ENCODE peak calls at places on chromosomes 4 and X, in ten cellular contexts. B, X, H, Y, L, Z, A, Q, U and S are unnamed samples. For H3K36me3, the result is how much of the 10 kb centered on the place peaks cover.

GRCh38 chrX:68199062-68199848 is 234.0 kb downstream of the OPHN1 start:
- DNase-seq in Z (no peak), B (no peak), A (no peak), U (no peak), H (no peak), L (no peak), Q (peak), X (no peak), Y (no peak), S (no peak)

GRCh38 chr4:141541851-141542250 is 94.5 kb upstream of the IL15 start:
- DNase-seq in Y (no peak), B (peak), Q (no peak), H (no peak), A (no peak), L (no peak), Z (no peak), X (no peak), U (no peak), S (no peak)

GRCh38 chr4:78032446-78032845 is 24.7 kb upstream of the FRAS1 start:
- DNase-seq in A (no peak), H (no peak), Z (no peak), X (no peak), L (no peak), Q (no peak), U (no peak), B (no peak), Y (no peak), S (no peak)

GRCh38 chrX:134460861-134461218 is 875 bp downstream of the HPRT1 start:
- DNase-seq in B (peak), X (peak), U (no peak), H (no peak), Y (no peak), A (no peak), Q (peak), Z (no peak), L (no peak), S (no peak)

GRCh38 chr4:145218251-145218650 is 37.9 kb upstream of the OTUD4 start:
- DNase-seq in L (no peak), Q (no peak), Y (no peak), U (no peak), Z (no peak), B (no peak), H (no peak), X (no peak), A (peak), S (no peak)

GRCh38 chrX:140503714-140504351 is 1.0 kb downstream of the SOX3 start:
- DNase-seq in X (peak), Z (no peak), U (no peak), Y (no peak), A (peak), L (no peak), B (peak), H (no peak), Q (no peak), S (no peak)

GRCh38 chrX:147476008-147476407 is 435.7 kb upstream of the FMR1 start:
- DNase-seq in U (no peak), B (no peak), X (peak), Z (no peak), H (peak), L (no peak), Y (no peak), Q (peak), A (no peak), S (no peak)

GRCh38 chr4:140291259-140291658 is 82.2 kb upstream of the SCOC start:
- DNase-seq in A (no peak), U (no peak), Z (no peak), X (no peak), H (no peak), Y (no peak), B (peak), Q (peak), L (no peak), S (no peak)

GRCh38 chrX:95152810-95153209 is 1478.8 kb downstream of the FAM133A start:
- DNase-seq in A (no peak), L (no peak), B (no peak), X (no peak), U (no peak), Z (no peak), H (no peak), Y (no peak), Q (no peak), S (no peak)

GRCh38 chrX:138858438-138858837 is 146.9 kb upstream of the FGF13 start:
- DNase-seq in H (peak), B (peak), Z (no peak), Y (no peak), X (no peak), L (no peak), U (no peak), Q (peak), A (no peak), S (no peak)

GRCh38 chrX:71224098-71224708 is 1.2 kb downstream of the GJB1 start:
- DNase-seq in Y (no peak), L (no peak), A (no peak), H (no peak), Q (no peak), U (no peak), Z (no peak), X (no peak), B (no peak), S (no peak)

GRCh38 chrX:118271770-118272169 is 74.1 kb upstream of the WDR44 start:
- DNase-seq in Y (no peak), U (no peak), Z (no peak), B (peak), L (no peak), Q (no peak), A (no peak), X (no peak), H (no peak), S (no peak)

GRCh38 chr4:2875556-2875955 is 31.9 kb downstream of the ADD1 start:
- DNase-seq in U (no peak), Q (no peak), L (no peak), X (no peak), A (no peak), Z (no peak), H (no peak), B (no peak), Y (no peak), S (no peak)

GRCh38 chr4:11367371-11367770 is 61.3 kb downstream of the HS3ST1 start:
- DNase-seq in B (peak), Y (no peak), U (peak), A (no peak), Z (no peak), H (no peak), Q (peak), X (peak), L (peak), S (no peak)

GRCh38 chr4:149785686-149786431 is 29.8 kb downstream of the IQCM start:
- DNase-seq in L (no peak), Q (peak), H (no peak), U (no peak), Z (no peak), B (peak), A (no peak), Y (no peak), X (no peak), S (no peak)

GRCh38 chr4:7903686-7904085 is 36.0 kb downstream of the AFAP1 start:
- DNase-seq in Q (no peak), B (peak), H (no peak), Y (no peak), X (no peak), L (no peak), A (no peak), Z (no peak), U (no peak), S (no peak)

GRCh38 chr4:165297626-165298025 is 29.8 kb upstream of the MSMO1 start:
- DNase-seq in L (no peak), Q (no peak), B (no peak), H (no peak), X (no peak), A (no peak), U (no peak), Y (no peak), Z (no peak), S (no peak)

GRCh38 chr4:102400898-102401297 is 55.6 kb upstream of the SLC39A8 start:
- DNase-seq in A (no peak), U (no peak), X (no peak), H (no peak), Y (no peak), Q (no peak), B (no peak), Z (no peak), L (no peak), S (no peak)

GRCh38 chr4:51906167-51906647 is 63.3 kb downstream of the DCUN1D4 start:
- DNase-seq in Z (no peak), Q (peak), X (no peak), H (no peak), L (no peak), U (no peak), A (no peak), B (peak), Y (no peak), S (no peak)

GRCh38 chr4:159455675-159456235 is 352.9 kb downstream of the RAPGEF2 start:
- DNase-seq in X (peak), B (peak), U (no peak), L (no peak), Z (no peak), Q (peak), A (no peak), H (peak), Y (no peak), S (peak)

GRCh38 chr4:602559-602942 is 22.8 kb upstream of the PDE6B start:
- DNase-seq in Q (peak), B (no peak), A (peak), X (peak), Y (peak), H (peak), U (no peak), L (no peak), Z (no peak), S (peak)

GRCh38 chrX:106300239-106300638 is 132.1 kb downstream of the PWWP3B start:
- DNase-seq in X (no peak), U (no peak), Z (no peak), H (no peak), A (no peak), B (no peak), Y (no peak), L (no peak), Q (peak), S (no peak)

GRCh38 chr4:148170408-148171385 is 271.5 kb downstream of the NR3C2 start:
- DNase-seq in X (no peak), H (no peak), U (no peak), A (no peak), Y (no peak), Z (no peak), L (no peak), Q (peak), B (no peak), S (no peak)

GRCh38 chr4:123351713-123352112 is 44.9 kb upstream of the SPRY1 start:
- DNase-seq in A (peak), B (no peak), Z (no peak), X (no peak), L (peak), Y (no peak), U (no peak), Q (no peak), H (no peak), S (no peak)

GRCh38 chrX:93585661-93586060 is 87.7 kb downstream of the NAP1L3 start:
- DNase-seq in Z (no peak), B (no peak), X (no peak), H (no peak), U (no peak), L (no peak), A (no peak), Y (no peak), Q (peak), S (no peak)

GRCh38 chr4:243407-243806 is 61.9 kb downstream of the ZNF732 start:
- DNase-seq in L (no peak), A (no peak), Q (no peak), H (no peak), X (no peak), Y (no peak), U (no peak), B (no peak), Z (no peak), S (no peak)

GRCh38 chrX:4935387-4935786 is 1221.9 kb upstream of the PRKX start:
- DNase-seq in Z (no peak), X (no peak), Q (peak), B (no peak), A (no peak), L (no peak), H (no peak), Y (no peak), U (no peak), S (no peak)

GRCh38 chr4:8867624-8868320 is 3.9 kb downstream of the HMX1 start:
- DNase-seq in Y (no peak), Z (no peak), Q (no peak), U (no peak), H (no peak), L (no peak), B (no peak), X (no peak), A (no peak), S (no peak)

GRCh38 chrX:13093489-13094140 is 49.2 kb upstream of the FAM9C start:
- DNase-seq in B (no peak), L (no peak), Z (no peak), H (no peak), A (no peak), Q (no peak), U (no peak), Y (no peak), X (no peak), S (no peak)

GRCh38 chr4:157443537-157443936 is 223.0 kb downstream of the GRIA2 start:
- DNase-seq in Q (no peak), L (no peak), Z (no peak), B (no peak), X (no peak), H (no peak), A (no peak), Y (no peak), U (no peak), S (no peak)

GRCh38 chr4:124144302-124144701 is 568.2 kb downstream of the ANKRD50 start:
- DNase-seq in Z (no peak), X (no peak), Q (no peak), Y (no peak), A (peak), B (no peak), H (no peak), U (no peak), L (no peak), S (no peak)

GRCh38 chrX:40057405-40057804 is 40.4 kb downstream of the BCOR start:
- DNase-seq in L (no peak), Z (no peak), A (no peak), Y (no peak), H (no peak), B (no peak), X (no peak), U (no peak), Q (no peak), S (no peak)

GRCh38 chrX:40055495-40055894 is 42.3 kb downstream of the BCOR start:
- DNase-seq in Z (no peak), Y (no peak), B (peak), X (no peak), A (no peak), L (no peak), U (no peak), Q (peak), H (no peak), S (no peak)

GRCh38 chrX:40054793-40055192 is 43.0 kb downstream of the BCOR start:
- DNase-seq in U (no peak), L (no peak), H (no peak), X (no peak), Q (peak), A (no peak), B (peak), Z (no peak), Y (no peak), S (no peak)

GRCh38 chrX:40058719-40059118 is 39.0 kb downstream of the BCOR start:
- DNase-seq in Q (no peak), Z (no peak), X (no peak), U (no peak), B (no peak), A (peak), H (no peak), Y (no peak), L (peak), S (no peak)

DNA sequence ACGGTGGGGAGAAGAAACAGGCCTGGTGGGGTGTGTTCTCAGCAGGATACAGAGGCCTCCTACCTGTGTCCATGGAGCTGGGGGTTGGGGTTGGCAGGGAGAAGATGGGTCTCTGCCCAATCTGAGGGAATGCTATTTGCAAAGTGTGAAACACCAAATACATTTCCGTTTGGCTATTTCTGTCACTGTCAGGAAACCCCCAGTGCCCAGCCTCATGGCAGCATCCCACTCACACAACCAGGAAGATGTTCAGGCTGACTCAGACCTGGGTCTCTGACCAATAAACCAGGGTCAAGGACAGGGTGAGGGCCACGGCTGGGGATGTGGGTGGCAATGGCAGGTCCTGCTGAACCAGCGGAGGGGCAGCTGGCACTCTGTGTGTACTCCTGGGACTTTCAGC is 41.3 kb downstream of the BCOR start:
- DNase-seq in X (no peak), L (peak), Y (no peak), U (no peak), A (no peak), B (no peak), Q (no peak), Z (no peak), H (no peak), S (no peak)
- H3K36me3 ChIP-seq in X (half or more), L (under half), Y (under half), U (half or more), A (under half), B (under half), Q (under half), Z (under half), H (half or more), S (under half)

GRCh38 chr4:38672247-38673071 is 8.5 kb downstream of the KLF3 start:
- DNase-seq in Y (no peak), U (no peak), H (peak), B (no peak), Q (no peak), A (no peak), X (no peak), L (no peak), Z (no peak), S (no peak)
- H3K36me3 ChIP-seq in Y (under half), U (under half), H (under half), B (under half), Q (under half), A (under half), X (under half), L (under half), Z (under half), S (under half)

GRCh38 chr4:1728061-1728980 is 7.0 kb downstream of the TACC3 start:
- DNase-seq in H (no peak), Q (no peak), U (no peak), Y (no peak), B (no peak), A (peak), X (no peak), Z (no peak), L (peak), S (no peak)
- H3K36me3 ChIP-seq in H (half or more), Q (under half), U (under half), Y (half or more), B (under half), A (under half), X (under half), Z (under half), L (under half), S (under half)

GRCh38 chr4:94419956-94420355 is 31.8 kb upstream of the PDLIM5 start:
- DNase-seq in A (no peak), X (no peak), L (no peak), U (no peak), H (no peak), Q (peak), Y (no peak), B (peak), Z (no peak), S (no peak)

GRCh38 chr4:94416335-94416734 is 35.4 kb upstream of the PDLIM5 start:
- DNase-seq in Z (no peak), H (no peak), U (no peak), A (no peak), Q (no peak), L (no peak), Y (no peak), X (no peak), B (no peak), S (no peak)

GRCh38 chr4:94419549-94419948 is 32.2 kb upstream of the PDLIM5 start:
- DNase-seq in B (no peak), Z (no peak), A (no peak), L (no peak), Q (no peak), U (no peak), H (no peak), Y (no peak), X (no peak), S (no peak)

GRCh38 chr4:94416981-94417380 is 34.8 kb upstream of the PDLIM5 start:
- DNase-seq in B (no peak), A (no peak), Y (no peak), L (no peak), X (no peak), U (no peak), Q (no peak), H (no peak), Z (no peak), S (no peak)

DNA sequence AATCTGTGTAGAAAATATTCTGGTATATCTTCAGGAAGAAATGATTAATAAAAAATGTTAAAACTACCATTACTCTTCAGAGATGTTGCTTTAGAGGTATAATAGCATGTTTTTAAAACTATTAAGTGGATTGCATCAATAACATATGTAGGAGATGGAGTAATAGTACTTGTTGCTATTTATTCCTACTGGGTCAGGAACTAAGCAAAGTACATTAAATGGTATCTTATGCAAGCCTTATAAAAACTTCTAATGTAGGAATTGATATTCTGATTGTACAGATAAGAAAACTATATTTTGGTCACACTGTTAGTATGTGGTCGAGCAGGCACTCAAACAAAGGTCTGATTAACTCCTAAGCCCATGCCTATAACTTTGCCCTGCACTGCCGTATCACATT is 31.4 kb upstream of the PDLIM5 start:
- DNase-seq in B (no peak), X (no peak), Z (no peak), H (no peak), A (no peak), U (no peak), L (no peak), Q (no peak), Y (no peak), S (no peak)
- H3K36me3 ChIP-seq in B (under half), X (under half), Z (under half), H (under half), A (under half), U (under half), L (under half), Q (under half), Y (under half), S (under half)

DNA sequence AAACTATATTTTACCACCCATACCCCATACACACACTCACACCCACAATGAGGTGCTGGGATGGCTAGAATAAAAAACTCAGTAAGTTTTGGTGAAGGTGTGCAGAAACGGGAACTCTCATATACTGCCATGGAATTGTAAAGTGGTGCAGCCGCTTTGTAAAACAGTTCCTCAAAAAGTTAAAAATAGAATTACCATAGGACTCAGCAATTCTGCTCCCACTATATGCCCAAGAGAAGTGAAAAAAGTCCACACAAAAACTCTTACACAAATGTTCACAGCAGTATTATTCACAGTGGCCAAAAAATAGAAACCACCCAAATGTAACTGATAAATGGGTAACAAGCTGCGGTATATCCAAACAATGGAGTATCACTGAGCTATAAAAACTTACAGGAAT is 6.5 kb downstream of the CENPU start:
- DNase-seq in L (no peak), A (no peak), Z (no peak), B (no peak), Y (no peak), Q (no peak), H (no peak), U (no peak), X (no peak), S (no peak)
- H3K36me3 ChIP-seq in L (under half), A (under half), Z (under half), B (under half), Y (under half), Q (under half), H (half or more), U (under half), X (under half), S (under half)

DNA sequence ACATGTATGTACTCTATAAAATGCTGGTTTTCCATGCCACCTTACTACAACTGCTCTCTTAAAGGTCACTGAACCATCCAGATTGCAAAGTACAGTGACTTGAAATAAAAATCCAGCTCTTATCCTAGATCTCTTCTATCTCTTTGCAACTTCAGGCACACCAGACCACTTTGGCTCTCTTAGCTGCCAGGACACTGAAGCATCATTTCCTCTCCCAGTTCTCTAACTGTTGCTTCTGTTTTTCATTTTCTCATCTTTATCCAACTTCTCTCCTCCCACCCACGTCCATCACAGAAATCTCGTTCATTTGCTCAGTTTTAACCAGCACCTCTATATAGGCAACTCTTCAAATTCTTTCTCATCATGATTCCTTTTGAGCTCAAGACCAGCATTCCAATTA is 74.3 kb downstream of the METTL14 start:
- DNase-seq in Y (no peak), A (no peak), X (no peak), Z (no peak), B (no peak), Q (no peak), U (no peak), H (no peak), L (no peak), S (no peak)
- H3K36me3 ChIP-seq in Y (under half), A (under half), X (under half), Z (under half), B (under half), Q (under half), U (under half), H (under half), L (under half), S (under half)

GRCh38 chrX:41338422-41338821 is 4.5 kb downstream of the DDX3X start:
- DNase-seq in X (no peak), Z (no peak), Q (peak), L (no peak), A (no peak), Y (no peak), B (no peak), H (no peak), U (no peak), S (no peak)
- H3K36me3 ChIP-seq in X (under half), Z (under half), Q (half or more), L (under half), A (under half), Y (under half), B (under half), H (half or more), U (under half), S (under half)

GRCh38 chr4:186607490-186607889 is 52.1 kb upstream of the MTNR1A start:
- DNase-seq in H (no peak), Q (no peak), B (no peak), A (no peak), L (no peak), Y (no peak), U (no peak), Z (no peak), X (no peak), S (no peak)
- H3K36me3 ChIP-seq in H (under half), Q (under half), B (half or more), A (half or more), L (under half), Y (under half), U (half or more), Z (under half), X (half or more), S (under half)